ENCODE peak calls at places on chromosomes 6 and 20, in nine cellular contexts. J, K, V, M, X, D, S, I and N are unnamed samples.

GRCh38 chr6:128370072-128370471 is 150.3 kb downstream of the PTPRK start:
- DNase-seq in J (no peak), K (no peak), V (peak; percentile 30), M (no peak), X (peak; percentile 56), D (no peak), S (no peak), I (no peak), N (peak; percentile 26)

GRCh38 chr6:167329014-167329413 is 4.1 kb downstream of the TTLL2 start:
- DNase-seq in J (no peak), K (no peak), V (no peak), M (no peak), X (no peak), D (no peak), S (no peak), I (peak; percentile 41), N (no peak)

GRCh38 chr6:166578536-166579233 is 7.8 kb downstream of the RAMACL start:
- DNase-seq in J (no peak), K (no peak), V (no peak), M (peak; percentile 52), X (no peak), D (no peak), S (no peak), I (no peak), N (no peak)

GRCh38 chr20:47113362-47114118 is 218.9 kb downstream of the EYA2 start:
- DNase-seq in J (no peak), K (no peak), V (no peak), M (no peak), X (peak; percentile 46), D (no peak), S (no peak), I (no peak), N (no peak)

GRCh38 chr20:53945478-53945877 is 124.9 kb downstream of the BCAS1 start:
- DNase-seq in J (no peak), K (no peak), V (no peak), M (no peak), X (no peak), D (no peak), S (no peak), I (no peak), N (no peak)

GRCh38 chr6:107075951-107076381 is 39.3 kb downstream of the BEND3 start:
- DNase-seq in J (no peak), K (no peak), V (peak; percentile 43), M (no peak), X (peak; percentile 81), D (no peak), S (no peak), I (no peak), N (no peak)

GRCh38 chr20:29740601-29740950 is 1516.9 kb upstream of the DEFB115 start:
- DNase-seq in J (no peak), K (no peak), V (no peak), M (no peak), X (no peak), D (no peak), S (no peak), I (no peak), N (no peak)

GRCh38 chr6:45959534-45960195 is 56.0 kb downstream of the CLIC5 start:
- DNase-seq in J (no peak), K (peak; percentile 85), V (no peak), M (no peak), X (peak; percentile 45), D (no peak), S (no peak), I (no peak), N (no peak)

GRCh38 chr6:130945401-130945919 is 117.6 kb downstream of the EPB41L2 start:
- DNase-seq in J (no peak), K (no peak), V (no peak), M (no peak), X (peak; percentile 56), D (no peak), S (no peak), I (peak; percentile 27), N (no peak)

GRCh38 chr6:96521267-96521624 is 360 bp upstream of the UFL1 start:
- DNase-seq in J (no peak), K (no peak), V (no peak), M (no peak), X (no peak), D (no peak), S (no peak), I (no peak), N (no peak)

GRCh38 chr6:42618105-42618504 is 54.3 kb downstream of the UBR2 start:
- DNase-seq in J (no peak), K (no peak), V (no peak), M (no peak), X (no peak), D (no peak), S (no peak), I (peak; percentile 81), N (no peak)

GRCh38 chr20:37518606-37519507 is 2.2 kb upstream of the NNAT start:
- DNase-seq in J (peak; percentile 30), K (no peak), V (no peak), M (no peak), X (no peak), D (no peak), S (no peak), I (no peak), N (no peak)

DNA sequence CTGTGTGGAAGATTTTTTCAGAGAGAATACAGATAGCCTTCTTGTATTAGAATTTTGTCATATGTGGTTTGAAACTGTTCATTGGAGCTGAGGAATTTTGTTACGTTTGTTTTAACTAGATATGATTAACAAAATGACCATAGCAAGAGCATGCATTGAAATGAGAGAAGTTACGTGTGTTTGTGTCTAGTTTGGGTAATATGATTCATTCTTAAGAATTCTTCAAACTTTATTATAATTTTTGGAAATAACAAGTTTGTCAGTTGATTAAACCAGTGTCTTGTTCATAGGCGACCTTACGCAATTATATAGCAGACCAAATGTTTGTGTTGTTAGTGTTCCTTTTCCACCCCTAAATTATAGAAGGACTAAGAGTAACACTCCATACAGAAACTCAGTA is 5.5 kb downstream of the GMNN start:
- DNase-seq in J (no peak), K (no peak), V (no peak), M (no peak), X (peak; percentile 27), D (no peak), S (no peak), I (no peak), N (no peak)
- H3K4me3 ChIP-seq in J (peak overlapping the region; percentile 9), K (no peak overlapping the region), V (no peak overlapping the region), M (no peak overlapping the region), X (no peak overlapping the region), D (no peak overlapping the region), S (no peak overlapping the region), I (no peak overlapping the region), N (no peak overlapping the region)

DNA sequence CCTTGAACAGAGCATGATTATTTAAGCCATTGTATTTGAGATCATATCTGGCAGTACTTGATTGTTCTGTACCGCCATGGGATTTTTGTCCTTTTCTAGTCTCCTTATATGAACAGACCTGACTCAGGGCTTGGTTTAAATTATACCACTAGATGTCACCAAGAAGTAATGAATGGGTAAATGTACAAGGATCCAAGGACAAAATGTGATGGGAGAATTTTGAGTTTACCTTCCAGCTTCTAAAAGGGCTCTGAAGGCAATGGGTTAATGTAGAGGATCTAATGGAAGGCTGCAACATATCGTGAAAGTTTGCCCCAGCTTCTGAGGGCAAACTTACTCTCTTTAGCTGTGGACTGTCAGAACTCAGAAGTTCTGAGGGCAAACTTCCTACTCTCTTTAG is 12.0 kb downstream of the RNF8 start:
- DNase-seq in J (no peak), K (no peak), V (peak; percentile 14), M (no peak), X (peak; percentile 17), D (no peak), S (no peak), I (peak; percentile 10), N (no peak)
- TF ChIP-seq CTCF in J (no peak), K (peak; percentile 33), V (peak; percentile 13), M (no peak), X (peak; percentile 35), D (no peak), S (no peak), I (no peak), N (peak; percentile 8)

GRCh38 chr6:1381397-1382330 is 7.7 kb upstream of the FOXF2 start:
- DNase-seq in J (peak; percentile 49), K (peak; percentile 78), V (no peak), M (no peak), X (no peak), D (no peak), S (peak; percentile 59), I (peak; percentile 73), N (no peak)

GRCh38 chr6:1379026-1379809 is 10.2 kb upstream of the FOXF2 start:
- DNase-seq in J (no peak), K (no peak), V (no peak), M (peak; percentile 43), X (no peak), D (no peak), S (no peak), I (no peak), N (no peak)

GRCh38 chr6:1379810-1380198 is 9.6 kb upstream of the FOXF2 start:
- DNase-seq in J (no peak), K (no peak), V (no peak), M (no peak), X (no peak), D (no peak), S (no peak), I (no peak), N (no peak)

GRCh38 chr6:1382331-1382882 is 7.0 kb upstream of the FOXF2 start:
- DNase-seq in J (no peak), K (no peak), V (no peak), M (no peak), X (no peak), D (no peak), S (no peak), I (peak; percentile 70), N (no peak)

DNA sequence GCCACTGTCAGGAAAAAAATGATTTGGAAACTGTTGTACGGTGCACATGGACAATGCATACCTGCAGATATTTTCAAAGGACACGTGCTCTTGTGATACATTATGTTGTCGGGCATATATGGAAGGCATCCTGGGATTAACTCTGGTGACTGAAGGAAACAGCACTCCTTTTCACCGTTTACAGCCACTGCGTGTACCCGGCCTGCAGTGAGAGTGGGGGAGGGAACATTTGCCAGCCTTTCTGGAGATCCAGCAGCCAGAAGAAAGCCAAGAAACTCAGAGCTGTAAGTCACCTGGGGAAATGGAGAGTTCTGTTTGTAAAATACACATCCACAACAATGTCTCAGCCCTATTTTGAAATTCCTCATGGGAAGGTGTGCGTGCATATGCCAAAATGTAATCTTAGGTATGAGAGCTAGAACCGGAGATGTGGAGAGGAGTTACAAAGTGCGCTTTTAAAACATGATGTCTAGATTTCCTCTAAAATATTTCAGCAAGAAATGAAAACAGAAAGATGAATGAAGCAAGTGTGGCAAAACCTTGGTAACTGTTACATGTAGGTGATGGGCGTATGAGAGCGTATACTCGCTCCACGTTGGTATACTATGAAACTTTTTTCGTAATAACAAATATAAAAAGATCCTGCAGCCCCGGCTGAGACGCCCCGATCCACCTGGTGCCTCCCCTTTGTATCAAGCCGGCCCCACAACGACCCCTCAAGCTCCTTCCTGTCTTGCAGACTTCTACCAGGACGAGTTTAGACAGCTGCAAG is 8.6 kb upstream of the FOXF2 start:
- DNase-seq in J (no peak), K (no peak), V (no peak), M (no peak), X (no peak), D (no peak), S (no peak), I (no peak), N (no peak)
- H3K4me3 ChIP-seq in J (peak overlapping the region; percentile 43), K (no peak overlapping the region), V (no peak overlapping the region), M (no peak overlapping the region), X (no peak overlapping the region), D (no peak overlapping the region), S (no peak overlapping the region), I (peak overlapping the region; percentile 35), N (no peak overlapping the region)

DNA sequence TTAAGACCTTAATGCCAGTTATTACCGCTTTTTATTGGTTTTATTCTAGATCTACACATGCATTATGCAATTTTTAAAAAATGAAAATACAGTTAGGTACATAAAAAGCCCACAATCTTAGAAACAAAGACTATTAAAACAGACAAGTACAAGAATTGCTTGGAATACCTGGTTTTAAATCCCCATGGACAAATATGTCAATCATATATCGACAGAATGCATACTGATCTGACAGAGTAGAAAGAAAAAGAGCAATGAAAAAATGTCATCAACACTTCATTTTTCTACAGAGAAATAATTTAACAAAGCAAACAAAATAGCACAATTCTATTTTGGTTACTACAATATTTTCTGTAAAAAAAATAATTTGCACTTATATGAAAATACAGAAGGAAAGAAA is 139.7 kb downstream of the TRDN start:
- DNase-seq in J (no peak), K (no peak), V (no peak), M (no peak), X (no peak), D (no peak), S (no peak), I (no peak), N (no peak)
- TF ChIP-seq CTCF in J (no peak), K (no peak), V (no peak), M (no peak), X (no peak), D (no peak), S (no peak), I (no peak), N (no peak)